ENCODE peak calls at places on chromosomes 4 and X, in four cellular contexts. T is sciatic nerve; X is stimulated activated CD4-positive, alpha-beta T cell treated with anti-CD3 and anti-CD28 coated beads, TNF-alpha, amount 100 ng/mL, for 1 hour; N is C1 segment of cervical spinal cord. U is an unnamed sample.

GRCh38 chr4:123093247-123093646 is 170.8 kb upstream of the NUDT6 start:
- DNase-seq in T (no peak), N (no peak), X (no peak), U (no peak)

GRCh38 chrX:83508006-83508405 is at the start of gene POU3F4:
- DNase-seq in X (no peak), T (no peak), N (peak), U (peak)

GRCh38 chrX:110871839-110872238 is 76.2 kb upstream of the CHRDL1 start:
- DNase-seq in N (no peak), X (no peak), T (no peak), U (no peak)

GRCh38 chr4:86014599-86014998 is 345.3 kb downstream of the MAPK10 start:
- DNase-seq in T (no peak), N (no peak), X (no peak), U (no peak)

GRCh38 chrX:99271641-99272040 is 1138.4 kb downstream of the PCDH19 start:
- DNase-seq in N (no peak), X (no peak), T (no peak), U (peak)

GRCh38 chr4:76802546-76803021 is 95.4 kb downstream of the SOWAHB start:
- DNase-seq in T (no peak), N (no peak), X (no peak), U (no peak)

GRCh38 chr4:5955201-5955821 is 62.4 kb upstream of the CRMP1 start:
- DNase-seq in X (no peak), T (peak), N (no peak), U (no peak)

GRCh38 chr4:125836597-125837195 is 521.9 kb downstream of the FAT4 start:
- DNase-seq in N (no peak), X (no peak), T (no peak), U (no peak)

GRCh38 chr4:14180983-14181601 is 553.6 kb upstream of the BOD1L1 start:
- DNase-seq in N (no peak), X (no peak), T (no peak), U (no peak)

GRCh38 chr4:65651031-65651430 is 19.3 kb downstream of the EPHA5 start:
- DNase-seq in X (no peak), N (no peak), T (no peak), U (no peak)

GRCh38 chr4:123977623-123978022 is 581.0 kb downstream of the SPRY1 start:
- DNase-seq in N (no peak), X (no peak), T (no peak), U (no peak)

GRCh38 chr4:86302242-86302641 is 57.6 kb downstream of the MAPK10 start:
- DNase-seq in N (no peak), T (no peak), X (no peak), U (no peak)

GRCh38 chrX:47831788-47832187 is 4.9 kb upstream of the ZNF81 start:
- DNase-seq in N (no peak), X (peak), T (no peak), U (no peak)

GRCh38 chr4:17097369-17097768 is 198.9 kb upstream of the LDB2 start:
- DNase-seq in X (no peak), N (no peak), T (no peak), U (no peak)

U was measured in H1.